ENCODE peak calls at places on chromosome 5, in four cellular contexts. One of them, this sample, is unnamed. For H3K4me1, the result is how much of the 10 kb centered on the place peaks cover.

GRCh38 chr5:149441194-149441753 is 62.2 kb upstream of the IL17B start:
- DNase-seq in transverse colon: no peak
- DNase-seq in GM23248: no peak
- DNase-seq in body of pancreas: no peak
- DNase-seq in this sample: no peak

GRCh38 chr5:170380361-170380951 is 8.7 kb downstream of the KCNMB1 start:
- DNase-seq in transverse colon: no peak
- DNase-seq in GM23248: no peak
- DNase-seq in body of pancreas: no peak
- DNase-seq in this sample: no peak

GRCh38 chr5:153584561-153585359 is 94.3 kb downstream of the GRIA1 start:
- DNase-seq in transverse colon: no peak
- DNase-seq in body of pancreas: no peak
- DNase-seq in GM23248: no peak
- DNase-seq in this sample: no peak

GRCh38 chr5:54404568-54404967 is 50.9 kb upstream of the HSPB3 start:
- DNase-seq in GM23248: no peak
- DNase-seq in body of pancreas: no peak
- DNase-seq in transverse colon: no peak
- DNase-seq in this sample: no peak

GRCh38 chr5:88049737-88050136 is 218.9 kb downstream of the TMEM161B start:
- DNase-seq in body of pancreas: no peak
- DNase-seq in transverse colon: no peak
- DNase-seq in GM23248: no peak
- DNase-seq in this sample: no peak

GRCh38 chr5:125023673-125024072 is 277.2 kb upstream of the ZNF608 start:
- DNase-seq in transverse colon: no peak
- DNase-seq in GM23248: peak
- DNase-seq in body of pancreas: no peak
- DNase-seq in this sample: no peak

GRCh38 chr5:137078171-137078665 is 420.9 kb downstream of the SPOCK1 start:
- DNase-seq in body of pancreas: no peak
- DNase-seq in GM23248: peak
- DNase-seq in transverse colon: no peak
- DNase-seq in this sample: no peak

GRCh38 chr5:151743535-151743934 is 14.9 kb downstream of the ATOX1 start:
- DNase-seq in transverse colon: no peak
- DNase-seq in GM23248: peak
- DNase-seq in body of pancreas: no peak
- DNase-seq in this sample: no peak

GRCh38 chr5:140926903-140927573 is 939 bp downstream of the PCDHAC1 start:
- DNase-seq in GM23248: peak
- DNase-seq in transverse colon: no peak
- DNase-seq in body of pancreas: peak
- DNase-seq in this sample: peak

GRCh38 chr5:84290161-84290560 is 94.5 kb downstream of the EDIL3 start:
- DNase-seq in GM23248: no peak
- DNase-seq in transverse colon: no peak
- DNase-seq in body of pancreas: no peak
- DNase-seq in this sample: peak

GRCh38 chr5:1330146-1330846 is 14.6 kb downstream of the CLPTM1L start:
- DNase-seq in GM23248: no peak
- DNase-seq in transverse colon: peak
- DNase-seq in body of pancreas: no peak
- DNase-seq in this sample: no peak

GRCh38 chr5:177378884-177379883 is 5.0 kb upstream of the SLC34A1 start:
- DNase-seq in body of pancreas: no peak
- DNase-seq in transverse colon: no peak
- DNase-seq in GM23248: peak
- DNase-seq in this sample: peak

GRCh38 chr5:1251678-1252580 is 26.7 kb downstream of the SLC6A18 start:
- DNase-seq in body of pancreas: no peak
- DNase-seq in GM23248: no peak
- DNase-seq in transverse colon: peak
- DNase-seq in this sample: peak

GRCh38 chr5:14900661-14901461 is 29.3 kb upstream of the ANKH start:
- DNase-seq in body of pancreas: peak
- DNase-seq in transverse colon: no peak
- DNase-seq in GM23248: peak
- DNase-seq in this sample: no peak

GRCh38 chr5:141713616-141714309 is 31.7 kb upstream of the ARAP3 start:
- DNase-seq in GM23248: peak
- DNase-seq in body of pancreas: no peak
- DNase-seq in transverse colon: no peak
- DNase-seq in this sample: peak

GRCh38 chr5:138869763-138870500 is 5.2 kb downstream of the LRRTM2 start:
- DNase-seq in transverse colon: no peak
- DNase-seq in GM23248: peak
- DNase-seq in body of pancreas: no peak
- DNase-seq in this sample: no peak

GRCh38 chr5:138873096-138873885 is 1.8 kb downstream of the LRRTM2 start:
- DNase-seq in GM23248: no peak
- DNase-seq in transverse colon: no peak
- DNase-seq in body of pancreas: no peak
- DNase-seq in this sample: no peak

GRCh38 chr5:138869038-138869437 is 6.1 kb downstream of the LRRTM2 start:
- DNase-seq in body of pancreas: no peak
- DNase-seq in transverse colon: no peak
- DNase-seq in GM23248: no peak
- DNase-seq in this sample: no peak

GRCh38 chr5:138873886-138874200 is 1.3 kb downstream of the LRRTM2 start:
- DNase-seq in GM23248: no peak
- DNase-seq in body of pancreas: no peak
- DNase-seq in transverse colon: no peak
- DNase-seq in this sample: no peak

DNA sequence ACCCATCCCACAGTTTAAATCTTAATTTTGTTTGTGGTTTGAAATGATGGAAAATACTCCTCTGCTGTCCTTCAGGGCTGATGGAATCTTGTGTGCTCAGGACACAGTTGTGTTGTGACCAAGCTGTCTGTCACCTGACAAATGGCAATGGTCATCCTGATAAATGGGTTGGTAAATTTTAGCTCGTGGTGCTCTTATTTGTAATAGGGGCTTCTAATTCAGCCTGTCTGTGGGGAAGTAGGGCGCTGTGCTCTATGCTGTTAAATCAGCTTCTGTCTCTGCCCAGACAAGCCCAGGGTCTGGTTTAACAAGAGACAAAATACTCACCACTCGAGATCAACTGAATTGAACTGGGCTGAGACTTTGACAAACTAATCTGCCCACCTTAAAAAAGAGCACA is 4.5 kb downstream of the LRRTM2 start:
- DNase-seq in GM23248: no peak
- DNase-seq in body of pancreas: no peak
- DNase-seq in transverse colon: no peak
- DNase-seq in this sample: no peak
- H3K27ac ChIP-seq in GM23248: no peak
- H3K27ac ChIP-seq in body of pancreas: no peak
- H3K27ac ChIP-seq in transverse colon: no peak
- H3K27ac ChIP-seq in this sample: peak

GRCh38 chr5:154767537-154767936 is 12.4 kb downstream of the LARP1 start:
- DNase-seq in body of pancreas: peak
- DNase-seq in GM23248: peak
- DNase-seq in transverse colon: no peak
- DNase-seq in this sample: no peak

GRCh38 chr5:154768207-154768606 is 13.0 kb downstream of the LARP1 start:
- DNase-seq in GM23248: no peak
- DNase-seq in body of pancreas: no peak
- DNase-seq in transverse colon: no peak
- DNase-seq in this sample: no peak

GRCh38 chr5:154764967-154765366 is 9.8 kb downstream of the LARP1 start:
- DNase-seq in transverse colon: no peak
- DNase-seq in body of pancreas: no peak
- DNase-seq in GM23248: no peak
- DNase-seq in this sample: no peak

GRCh38 chr5:154766558-154767281 is 11.5 kb downstream of the LARP1 start:
- DNase-seq in GM23248: no peak
- DNase-seq in transverse colon: no peak
- DNase-seq in body of pancreas: no peak
- DNase-seq in this sample: no peak

DNA sequence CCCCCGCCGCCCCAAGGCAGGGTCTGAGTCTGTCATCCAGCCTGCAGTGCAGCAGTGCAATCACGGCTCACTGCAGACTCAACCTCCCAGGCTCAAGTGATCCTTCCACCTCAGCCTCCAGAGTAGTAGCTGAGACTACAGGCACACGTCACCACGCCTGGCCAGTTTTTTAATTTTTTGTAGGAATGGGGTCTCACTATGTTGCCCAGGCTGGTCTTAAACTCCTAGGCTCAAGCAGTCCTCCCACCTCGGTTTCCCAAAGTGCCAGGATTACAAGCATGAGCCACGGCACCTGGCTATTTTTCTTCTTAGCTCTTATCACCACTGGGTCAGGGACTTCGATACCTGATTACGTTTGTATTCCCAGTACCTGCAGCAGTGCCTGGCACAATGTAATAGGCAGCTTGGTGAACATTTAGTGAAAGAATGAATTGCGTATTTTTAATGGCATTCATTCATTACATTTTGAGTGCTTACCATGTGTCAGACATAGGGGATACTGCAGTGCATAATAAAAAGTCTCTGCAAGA is 10.3 kb downstream of the LARP1 start:
- DNase-seq in GM23248: no peak
- DNase-seq in body of pancreas: peak
- DNase-seq in transverse colon: no peak
- DNase-seq in this sample: no peak
- H3K4me1 ChIP-seq in GM23248: under half
- H3K4me1 ChIP-seq in body of pancreas: half or more
- H3K4me1 ChIP-seq in transverse colon: half or more
- H3K4me1 ChIP-seq in this sample: under half

DNA sequence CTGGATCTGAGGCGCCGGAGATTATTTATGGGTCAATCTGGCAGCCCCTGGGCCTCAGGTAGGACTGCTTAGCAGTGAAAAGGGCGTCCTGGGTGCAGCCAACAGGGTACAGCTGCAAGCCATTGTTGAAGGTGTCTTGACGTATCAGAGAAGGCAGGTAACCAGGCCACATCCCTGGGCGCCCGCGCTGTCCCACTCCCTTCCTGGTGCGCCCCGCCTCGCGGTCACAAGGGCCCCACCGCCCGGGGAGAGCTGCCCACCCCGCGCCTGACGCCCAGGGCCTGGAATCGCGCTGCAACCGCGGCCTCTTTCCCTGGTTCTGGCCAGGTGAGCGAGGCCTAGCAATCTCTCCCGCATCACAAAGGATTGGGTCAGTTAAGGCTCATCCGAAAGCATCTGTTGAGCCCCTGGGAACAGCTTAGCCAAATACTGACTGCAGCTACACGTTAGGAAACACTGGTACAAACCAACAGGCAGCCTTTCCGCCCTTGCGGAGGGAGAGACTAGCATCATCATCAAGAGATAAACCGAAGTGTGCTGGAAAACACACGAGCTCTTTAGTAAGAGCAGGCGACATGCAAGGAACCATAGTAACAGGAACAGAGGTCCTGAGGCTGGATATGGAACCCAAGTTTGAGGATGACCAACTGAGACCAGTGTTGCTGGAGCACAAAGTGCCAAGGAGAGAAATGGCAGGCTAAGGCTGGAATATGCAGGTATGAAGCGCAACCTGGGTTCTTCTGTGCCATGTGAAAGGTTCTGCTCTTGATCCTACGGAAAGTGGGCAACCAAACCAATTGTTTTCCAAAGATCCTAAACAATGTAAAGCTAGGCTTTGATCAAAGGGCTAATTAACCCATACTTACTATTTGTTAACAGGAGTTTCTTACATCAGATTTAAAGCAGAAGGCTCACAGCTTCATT is 3.5 kb downstream of the RPS23 start:
- DNase-seq in GM23248: no peak
- DNase-seq in transverse colon: no peak
- DNase-seq in body of pancreas: no peak
- DNase-seq in this sample: no peak
- H3K27ac ChIP-seq in GM23248: no peak
- H3K27ac ChIP-seq in transverse colon: no peak
- H3K27ac ChIP-seq in body of pancreas: no peak
- H3K27ac ChIP-seq in this sample: no peak

GRCh38 chr5:132416306-132417009 is 46.9 kb downstream of the SLC22A5 start:
- DNase-seq in transverse colon: no peak
- DNase-seq in GM23248: no peak
- DNase-seq in body of pancreas: no peak
- DNase-seq in this sample: no peak

GRCh38 chr5:132410451-132411381 is 41.2 kb downstream of the SLC22A5 start:
- DNase-seq in transverse colon: peak
- DNase-seq in body of pancreas: peak
- DNase-seq in GM23248: peak
- DNase-seq in this sample: peak

GRCh38 chr5:132414634-132415377 is 45.3 kb downstream of the SLC22A5 start:
- DNase-seq in body of pancreas: no peak
- DNase-seq in GM23248: peak
- DNase-seq in transverse colon: no peak
- DNase-seq in this sample: peak

GRCh38 chr5:132411382-132411925 is 41.9 kb downstream of the SLC22A5 start:
- DNase-seq in body of pancreas: peak
- DNase-seq in transverse colon: peak
- DNase-seq in GM23248: no peak
- DNase-seq in this sample: peak

GRCh38 chr5:132413567-132413966 is 44.1 kb downstream of the SLC22A5 start:
- DNase-seq in GM23248: no peak
- DNase-seq in body of pancreas: no peak
- DNase-seq in transverse colon: no peak
- DNase-seq in this sample: no peak
- H3K4me1 ChIP-seq in GM23248: under half
- H3K4me1 ChIP-seq in body of pancreas: half or more
- H3K4me1 ChIP-seq in transverse colon: under half
- H3K4me1 ChIP-seq in this sample: under half

GRCh38 chr5:60551829-60552228 is 148.1 kb downstream of the DEPDC1B start:
- DNase-seq in GM23248: no peak
- DNase-seq in body of pancreas: no peak
- DNase-seq in transverse colon: no peak
- DNase-seq in this sample: no peak
- H3K27ac ChIP-seq in GM23248: no peak
- H3K27ac ChIP-seq in body of pancreas: no peak
- H3K27ac ChIP-seq in transverse colon: peak
- H3K27ac ChIP-seq in this sample: no peak

DNA sequence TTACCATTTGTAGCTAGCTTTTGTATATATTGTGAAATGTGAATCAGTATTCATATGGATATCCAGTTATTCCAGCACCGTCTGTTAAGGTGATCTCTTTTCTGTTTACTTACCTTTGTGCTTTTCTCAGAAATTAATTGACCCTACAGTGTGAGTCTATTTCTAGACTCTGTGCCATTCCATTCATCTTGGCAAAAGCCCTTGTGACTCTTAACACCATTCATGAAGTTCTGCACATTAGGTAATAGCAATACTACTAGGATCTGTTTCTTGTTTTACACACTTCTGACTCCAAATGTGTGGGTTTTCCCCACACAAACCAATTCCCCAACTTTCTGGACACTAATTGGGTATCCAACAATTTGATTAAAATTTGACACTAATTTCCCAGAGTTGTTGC is 40.4 kb downstream of the SLC12A2 start:
- DNase-seq in GM23248: no peak
- DNase-seq in transverse colon: no peak
- DNase-seq in body of pancreas: no peak
- DNase-seq in this sample: no peak
- H3K4me1 ChIP-seq in GM23248: under half
- H3K4me1 ChIP-seq in transverse colon: under half
- H3K4me1 ChIP-seq in body of pancreas: under half
- H3K4me1 ChIP-seq in this sample: under half